ENCODE peak calls at places on chromosomes 6 and 20, in nine cellular contexts. One of them, this sample, is unnamed.

GRCh38 chr20:61898405-61898804 is 167.3 kb downstream of the TAF4 start:
- DNase-seq in activated T-helper 1 cell treated with Interleukin-2 at 50 U/mL for 16 hours: no peak
- DNase-seq in activated CD4-positive, alpha-beta T cell treated with anti-CD3 and anti-CD28 coated beads, Interleukin-2, amount 50 U/mL, for 1 hour: no peak
- DNase-seq in DMS53: no peak
- DNase-seq in kidney epithelial cell: no peak
- DNase-seq in iris pigment epithelial cell: no peak
- DNase-seq in central memory CD4-positive, alpha-beta T cell: no peak
- DNase-seq in cardiac muscle cell: no peak
- DNase-seq in MCF 10A: no peak
- DNase-seq in this sample: no peak

GRCh38 chr6:91376686-91377085 is 789.8 kb upstream of the MAP3K7 start:
- DNase-seq in activated T-helper 1 cell treated with Interleukin-2 at 50 U/mL for 16 hours: no peak
- DNase-seq in activated CD4-positive, alpha-beta T cell treated with anti-CD3 and anti-CD28 coated beads, Interleukin-2, amount 50 U/mL, for 1 hour: no peak
- DNase-seq in DMS53: no peak
- DNase-seq in kidney epithelial cell: no peak
- DNase-seq in iris pigment epithelial cell: no peak
- DNase-seq in central memory CD4-positive, alpha-beta T cell: no peak
- DNase-seq in cardiac muscle cell: no peak
- DNase-seq in MCF 10A: peak
- DNase-seq in this sample: no peak

GRCh38 chr6:134614606-134615485 is 296.9 kb upstream of the SGK1 start:
- DNase-seq in activated T-helper 1 cell treated with Interleukin-2 at 50 U/mL for 16 hours: no peak
- DNase-seq in activated CD4-positive, alpha-beta T cell treated with anti-CD3 and anti-CD28 coated beads, Interleukin-2, amount 50 U/mL, for 1 hour: no peak
- DNase-seq in DMS53: no peak
- DNase-seq in kidney epithelial cell: no peak
- DNase-seq in iris pigment epithelial cell: no peak
- DNase-seq in central memory CD4-positive, alpha-beta T cell: no peak
- DNase-seq in cardiac muscle cell: no peak
- DNase-seq in MCF 10A: no peak
- DNase-seq in this sample: no peak

GRCh38 chr6:84605308-84605707 is 159.1 kb downstream of the TBX18 start:
- DNase-seq in activated T-helper 1 cell treated with Interleukin-2 at 50 U/mL for 16 hours: no peak
- DNase-seq in activated CD4-positive, alpha-beta T cell treated with anti-CD3 and anti-CD28 coated beads, Interleukin-2, amount 50 U/mL, for 1 hour: no peak
- DNase-seq in DMS53: no peak
- DNase-seq in kidney epithelial cell: no peak
- DNase-seq in iris pigment epithelial cell: no peak
- DNase-seq in central memory CD4-positive, alpha-beta T cell: no peak
- DNase-seq in cardiac muscle cell: no peak
- DNase-seq in MCF 10A: no peak
- DNase-seq in this sample: no peak

GRCh38 chr20:16518068-16518783 is 55.0 kb downstream of the KIF16B start:
- DNase-seq in activated T-helper 1 cell treated with Interleukin-2 at 50 U/mL for 16 hours: no peak
- DNase-seq in activated CD4-positive, alpha-beta T cell treated with anti-CD3 and anti-CD28 coated beads, Interleukin-2, amount 50 U/mL, for 1 hour: no peak
- DNase-seq in DMS53: peak
- DNase-seq in kidney epithelial cell: peak
- DNase-seq in iris pigment epithelial cell: peak
- DNase-seq in central memory CD4-positive, alpha-beta T cell: no peak
- DNase-seq in cardiac muscle cell: peak
- DNase-seq in MCF 10A: peak
- DNase-seq in this sample: peak

GRCh38 chr6:79544939-79545450 is 7.8 kb upstream of the LCA5 start:
- DNase-seq in activated T-helper 1 cell treated with Interleukin-2 at 50 U/mL for 16 hours: no peak
- DNase-seq in activated CD4-positive, alpha-beta T cell treated with anti-CD3 and anti-CD28 coated beads, Interleukin-2, amount 50 U/mL, for 1 hour: no peak
- DNase-seq in DMS53: peak
- DNase-seq in kidney epithelial cell: peak
- DNase-seq in iris pigment epithelial cell: peak
- DNase-seq in central memory CD4-positive, alpha-beta T cell: no peak
- DNase-seq in cardiac muscle cell: peak
- DNase-seq in MCF 10A: peak
- DNase-seq in this sample: peak

GRCh38 chr6:90417385-90417784 is 120.7 kb upstream of the BACH2 start:
- DNase-seq in activated T-helper 1 cell treated with Interleukin-2 at 50 U/mL for 16 hours: no peak
- DNase-seq in activated CD4-positive, alpha-beta T cell treated with anti-CD3 and anti-CD28 coated beads, Interleukin-2, amount 50 U/mL, for 1 hour: no peak
- DNase-seq in DMS53: no peak
- DNase-seq in kidney epithelial cell: no peak
- DNase-seq in iris pigment epithelial cell: no peak
- DNase-seq in central memory CD4-positive, alpha-beta T cell: no peak
- DNase-seq in cardiac muscle cell: peak
- DNase-seq in MCF 10A: no peak
- DNase-seq in this sample: no peak

GRCh38 chr20:31934968-31935764 is 16.7 kb downstream of the PDRG1 start:
- DNase-seq in activated T-helper 1 cell treated with Interleukin-2 at 50 U/mL for 16 hours: no peak
- DNase-seq in activated CD4-positive, alpha-beta T cell treated with anti-CD3 and anti-CD28 coated beads, Interleukin-2, amount 50 U/mL, for 1 hour: no peak
- DNase-seq in DMS53: no peak
- DNase-seq in kidney epithelial cell: no peak
- DNase-seq in iris pigment epithelial cell: no peak
- DNase-seq in central memory CD4-positive, alpha-beta T cell: no peak
- DNase-seq in cardiac muscle cell: peak
- DNase-seq in MCF 10A: no peak
- DNase-seq in this sample: no peak

GRCh38 chr6:88174906-88175305 is 8.8 kb upstream of the CNR1 start:
- DNase-seq in activated T-helper 1 cell treated with Interleukin-2 at 50 U/mL for 16 hours: no peak
- DNase-seq in activated CD4-positive, alpha-beta T cell treated with anti-CD3 and anti-CD28 coated beads, Interleukin-2, amount 50 U/mL, for 1 hour: no peak
- DNase-seq in DMS53: no peak
- DNase-seq in kidney epithelial cell: no peak
- DNase-seq in iris pigment epithelial cell: no peak
- DNase-seq in central memory CD4-positive, alpha-beta T cell: no peak
- DNase-seq in cardiac muscle cell: no peak
- DNase-seq in MCF 10A: no peak
- DNase-seq in this sample: no peak

GRCh38 chr6:17884501-17885039 is 102.9 kb downstream of the KIF13A start:
- DNase-seq in activated T-helper 1 cell treated with Interleukin-2 at 50 U/mL for 16 hours: no peak
- DNase-seq in activated CD4-positive, alpha-beta T cell treated with anti-CD3 and anti-CD28 coated beads, Interleukin-2, amount 50 U/mL, for 1 hour: no peak
- DNase-seq in DMS53: no peak
- DNase-seq in kidney epithelial cell: no peak
- DNase-seq in iris pigment epithelial cell: no peak
- DNase-seq in central memory CD4-positive, alpha-beta T cell: no peak
- DNase-seq in cardiac muscle cell: no peak
- DNase-seq in MCF 10A: peak
- DNase-seq in this sample: peak

GRCh38 chr6:111623046-111623718 is 17.5 kb upstream of the TRAF3IP2 start:
- DNase-seq in activated T-helper 1 cell treated with Interleukin-2 at 50 U/mL for 16 hours: no peak
- DNase-seq in activated CD4-positive, alpha-beta T cell treated with anti-CD3 and anti-CD28 coated beads, Interleukin-2, amount 50 U/mL, for 1 hour: no peak
- DNase-seq in DMS53: no peak
- DNase-seq in kidney epithelial cell: no peak
- DNase-seq in iris pigment epithelial cell: no peak
- DNase-seq in central memory CD4-positive, alpha-beta T cell: no peak
- DNase-seq in cardiac muscle cell: no peak
- DNase-seq in MCF 10A: no peak
- DNase-seq in this sample: no peak

GRCh38 chr6:93300661-93301060 is 118.7 kb downstream of the EPHA7 start:
- DNase-seq in activated T-helper 1 cell treated with Interleukin-2 at 50 U/mL for 16 hours: no peak
- DNase-seq in activated CD4-positive, alpha-beta T cell treated with anti-CD3 and anti-CD28 coated beads, Interleukin-2, amount 50 U/mL, for 1 hour: no peak
- DNase-seq in DMS53: peak
- DNase-seq in kidney epithelial cell: no peak
- DNase-seq in iris pigment epithelial cell: no peak
- DNase-seq in central memory CD4-positive, alpha-beta T cell: no peak
- DNase-seq in cardiac muscle cell: no peak
- DNase-seq in MCF 10A: no peak
- DNase-seq in this sample: no peak

GRCh38 chr6:147534116-147534865 is 25.8 kb downstream of the SAMD5 start:
- DNase-seq in activated T-helper 1 cell treated with Interleukin-2 at 50 U/mL for 16 hours: no peak
- DNase-seq in activated CD4-positive, alpha-beta T cell treated with anti-CD3 and anti-CD28 coated beads, Interleukin-2, amount 50 U/mL, for 1 hour: no peak
- DNase-seq in DMS53: no peak
- DNase-seq in kidney epithelial cell: no peak
- DNase-seq in iris pigment epithelial cell: no peak
- DNase-seq in central memory CD4-positive, alpha-beta T cell: no peak
- DNase-seq in cardiac muscle cell: no peak
- DNase-seq in MCF 10A: no peak
- DNase-seq in this sample: no peak

GRCh38 chr6:170516783-170517616 is 36.1 kb downstream of the PSMB1 start:
- DNase-seq in activated T-helper 1 cell treated with Interleukin-2 at 50 U/mL for 16 hours: peak
- DNase-seq in activated CD4-positive, alpha-beta T cell treated with anti-CD3 and anti-CD28 coated beads, Interleukin-2, amount 50 U/mL, for 1 hour: peak
- DNase-seq in DMS53: peak
- DNase-seq in kidney epithelial cell: peak
- DNase-seq in iris pigment epithelial cell: peak
- DNase-seq in central memory CD4-positive, alpha-beta T cell: peak
- DNase-seq in cardiac muscle cell: peak
- DNase-seq in MCF 10A: peak
- DNase-seq in this sample: peak

GRCh38 chr6:143949962-143950361 is 58.1 kb downstream of the PLAGL1 start:
- DNase-seq in activated T-helper 1 cell treated with Interleukin-2 at 50 U/mL for 16 hours: no peak
- DNase-seq in activated CD4-positive, alpha-beta T cell treated with anti-CD3 and anti-CD28 coated beads, Interleukin-2, amount 50 U/mL, for 1 hour: no peak
- DNase-seq in DMS53: no peak
- DNase-seq in kidney epithelial cell: no peak
- DNase-seq in iris pigment epithelial cell: no peak
- DNase-seq in central memory CD4-positive, alpha-beta T cell: no peak
- DNase-seq in cardiac muscle cell: no peak
- DNase-seq in MCF 10A: no peak
- DNase-seq in this sample: no peak

GRCh38 chr6:9126845-9127560 is 691.7 kb upstream of the SLC35B3 start:
- DNase-seq in activated T-helper 1 cell treated with Interleukin-2 at 50 U/mL for 16 hours: no peak
- DNase-seq in activated CD4-positive, alpha-beta T cell treated with anti-CD3 and anti-CD28 coated beads, Interleukin-2, amount 50 U/mL, for 1 hour: no peak
- DNase-seq in DMS53: peak
- DNase-seq in kidney epithelial cell: no peak
- DNase-seq in iris pigment epithelial cell: peak
- DNase-seq in central memory CD4-positive, alpha-beta T cell: no peak
- DNase-seq in cardiac muscle cell: no peak
- DNase-seq in MCF 10A: peak
- DNase-seq in this sample: peak

GRCh38 chr20:58818585-58819285 is 32.0 kb downstream of the GNAS-AS1 start:
- DNase-seq in activated T-helper 1 cell treated with Interleukin-2 at 50 U/mL for 16 hours: no peak
- DNase-seq in activated CD4-positive, alpha-beta T cell treated with anti-CD3 and anti-CD28 coated beads, Interleukin-2, amount 50 U/mL, for 1 hour: no peak
- DNase-seq in DMS53: no peak
- DNase-seq in kidney epithelial cell: peak
- DNase-seq in iris pigment epithelial cell: peak
- DNase-seq in central memory CD4-positive, alpha-beta T cell: no peak
- DNase-seq in cardiac muscle cell: peak
- DNase-seq in MCF 10A: peak
- DNase-seq in this sample: peak

This sample was measured in GM23248.